ENCODE peak calls at places on chromosomes 5 and 9, in six cellular contexts. O, H, G, X, T and K are unnamed samples.

GRCh38 chr9:117555964-117556629 is 141.2 kb upstream of the ASTN2 start:
- DNase-seq in T (peak; percentile 15), X (peak; percentile 48), O (peak; percentile 17), G (no peak), H (no peak), K (peak; percentile 81)

GRCh38 chr5:129379406-129379805 is 80.7 kb upstream of the ADAMTS19 start:
- DNase-seq in H (no peak), X (no peak), G (no peak), T (no peak), O (no peak), K (no peak)

GRCh38 chr5:90174236-90174635 is 235.3 kb downstream of the CETN3 start:
- DNase-seq in H (no peak), T (no peak), G (no peak), O (no peak), X (no peak), K (no peak)

GRCh38 chr5:172904643-172905345 is 54.4 kb upstream of the RPL26L1 start:
- DNase-seq in H (peak; percentile 100), O (no peak), X (peak; percentile 84), T (peak; percentile 53), G (peak; percentile 4), K (no peak)

GRCh38 chr5:97919719-97920118 is 736.7 kb upstream of the RIOK2 start:
- DNase-seq in H (no peak), T (no peak), G (no peak), O (no peak), X (no peak), K (no peak)

GRCh38 chr5:106331415-106331814 is 1339.3 kb downstream of the EFNA5 start:
- DNase-seq in X (no peak), H (no peak), G (no peak), T (no peak), O (no peak), K (no peak)

GRCh38 chr9:107685901-107686300 is 196.3 kb upstream of the KLF4 start:
- DNase-seq in O (no peak), T (no peak), H (no peak), G (no peak), X (no peak), K (no peak)

GRCh38 chr9:134377976-134378375 is 51.7 kb downstream of the RXRA start:
- DNase-seq in H (no peak), T (no peak), G (no peak), X (peak; percentile 72), O (peak; percentile 67), K (no peak)

GRCh38 chr9:34279431-34279830 is 49.6 kb downstream of the KIF24 start:
- DNase-seq in X (no peak), O (no peak), T (peak; percentile 88), H (no peak), G (no peak), K (no peak)

GRCh38 chr5:141692919-141693848 is 11.2 kb upstream of the ARAP3 start:
- DNase-seq in T (no peak), O (no peak), X (no peak), G (no peak), H (no peak), K (peak; percentile 59)

GRCh38 chr9:114690308-114690707 is 8.3 kb upstream of the TEX48 start:
- DNase-seq in O (no peak), H (no peak), G (no peak), T (peak; percentile 9), X (no peak), K (no peak)

GRCh38 chr5:61275841-61276240 is 56.2 kb upstream of the ZSWIM6 start:
- DNase-seq in T (no peak), O (no peak), H (peak; percentile 78), G (no peak), X (peak; percentile 73), K (no peak)

GRCh38 chr9:109349431-109349846 is 28.6 kb upstream of the EPB41L4B start:
- DNase-seq in O (peak; percentile 13), T (no peak), G (no peak), X (no peak), H (no peak), K (no peak)

GRCh38 chr9:123119566-123119965 is 86.1 kb downstream of the GPR21 start:
- DNase-seq in O (no peak), T (no peak), H (no peak), G (no peak), X (no peak), K (peak; percentile 13)

GRCh38 chr9:136791466-136792276 is 527 bp downstream of the TMEM141 start:
- DNase-seq in X (peak; percentile 71), G (no peak), O (no peak), T (peak; percentile 76), H (no peak), K (peak; percentile 95)

GRCh38 chr5:28473531-28474107 is 1435.2 kb upstream of the CDH9 start:
- DNase-seq in O (no peak), H (no peak), X (no peak), T (peak; percentile 43), G (no peak), K (peak; percentile 3)

GRCh38 chr9:105479846-105480245 is 32.0 kb downstream of the FSD1L start:
- DNase-seq in O (no peak), T (no peak), H (no peak), G (no peak), X (no peak), K (no peak)

GRCh38 chr5:110790673-110791072 is 51.9 kb downstream of the SLC25A46 start:
- DNase-seq in G (no peak), X (no peak), H (no peak), T (peak; percentile 2), O (no peak), K (no peak)

GRCh38 chr9:128898382-128898781 is 16.4 kb downstream of the LRRC8A start:
- DNase-seq in O (no peak), T (no peak), G (no peak), X (no peak), H (no peak), K (no peak)

GRCh38 chr5:16025681-16026080 is 153.9 kb downstream of the MARCHF11 start:
- DNase-seq in X (no peak), G (no peak), O (no peak), H (no peak), T (peak; percentile 29), K (no peak)

GRCh38 chr5:135356522-135357318 is 42.3 kb downstream of the MACROH2A1 start:
- DNase-seq in H (no peak), G (no peak), T (peak; percentile 26), O (no peak), X (peak; percentile 51), K (no peak)

GRCh38 chr5:112742424-112742823 is 4.7 kb downstream of the APC start:
- DNase-seq in X (no peak), O (no peak), H (no peak), G (no peak), T (peak; percentile 13), K (no peak)

GRCh38 chr9:122815544-122815943 is 12.8 kb downstream of the PDCL start:
- DNase-seq in O (no peak), T (no peak), H (no peak), G (no peak), X (no peak), K (no peak)

GRCh38 chr5:115402822-115403577 is 106.5 kb upstream of the CCDC112 start:
- DNase-seq in G (no peak), H (no peak), X (no peak), O (no peak), T (no peak), K (no peak)

GRCh38 chr5:176530983-176531901 is 6.0 kb downstream of the RNF44 start:
- DNase-seq in T (peak; percentile 57), H (no peak), O (no peak), G (peak; percentile 49), X (no peak), K (peak; percentile 56)

GRCh38 chr9:129569506-129570449 is 51.1 kb downstream of the C9orf50 start:
- DNase-seq in X (no peak), H (no peak), T (peak; percentile 83), G (peak; percentile 13), O (peak; percentile 70), K (peak; percentile 77)

GRCh38 chr5:150540615-150541396 is 32.9 kb downstream of the NDST1 start:
- DNase-seq in H (no peak), T (no peak), G (no peak), X (peak; percentile 78), O (no peak), K (no peak)

GRCh38 chr9:124697326-124698200 is 73.5 kb downstream of the NR6A1 start:
- DNase-seq in X (no peak), T (no peak), G (no peak), H (no peak), O (no peak), K (no peak)

GRCh38 chr9:107750741-107751521 is 261.4 kb upstream of the KLF4 start:
- DNase-seq in O (peak; percentile 85), T (no peak), H (peak; percentile 85), G (no peak), X (peak; percentile 75), K (no peak)

GRCh38 chr9:90926920-90927319 is 125.3 kb downstream of the SYK start:
- DNase-seq in T (no peak), G (no peak), H (no peak), X (no peak), O (no peak), K (no peak)

GRCh38 chr9:133351526-133351907 is 3.5 kb downstream of the RPL7A start:
- DNase-seq in H (no peak), O (no peak), T (no peak), X (no peak), G (no peak), K (no peak)

GRCh38 chr9:89798546-89799120 is 193.8 kb downstream of the GADD45G start:
- DNase-seq in G (no peak), X (no peak), T (peak; percentile 74), O (no peak), H (no peak), K (no peak)